ENCODE peak calls at places on chromosomes 5 and 9, in five cellular contexts. J is uterus, T is mammary epithelial cell, Z is sigmoid colon, F is cardiac muscle cell. B is an unnamed sample. For H3K27me3, the result is how much of the 10 kb centered on the place peaks cover.

GRCh38 chr9:108443741-108444140 is 412.0 kb downstream of the ACTL7B start:
- DNase-seq in J (no peak), T (peak), Z (no peak), F (no peak), B (no peak)

GRCh38 chr5:38453506-38453905 is 102.9 kb downstream of the LIFR start:
- DNase-seq in J (no peak), T (no peak), Z (no peak), F (no peak), B (no peak)

GRCh38 chr9:35905912-35906679 is at the start of gene HRCT1:
- DNase-seq in J (peak), T (peak), Z (peak), F (no peak), B (peak)

GRCh38 chr5:108101105-108101504 is 280.8 kb downstream of the FBXL17 start:
- DNase-seq in J (no peak), T (no peak), Z (no peak), F (no peak), B (no peak)

GRCh38 chr9:126665696-126666035 is 51.9 kb downstream of the LMX1B start:
- DNase-seq in J (no peak), T (no peak), Z (no peak), F (no peak), B (no peak)

GRCh38 chr5:140311011-140311467 is 8.1 kb upstream of the PFDN1 start:
- DNase-seq in J (no peak), T (peak), Z (no peak), F (no peak), B (no peak)

GRCh38 chr5:451587-452458 is 8.8 kb downstream of the EXOC3 start:
- DNase-seq in J (no peak), T (no peak), Z (no peak), F (no peak), B (no peak)

GRCh38 chr5:124310453-124310852 is 436.0 kb downstream of the ZNF608 start:
- DNase-seq in J (no peak), T (no peak), Z (no peak), F (no peak), B (no peak)

GRCh38 chr5:139668064-139668880 is 20.1 kb downstream of the CXXC5 start:
- DNase-seq in J (peak), T (peak), Z (no peak), F (no peak), B (peak)

GRCh38 chr5:180603076-180603591 is 11.8 kb upstream of the SCGB3A1 start:
- DNase-seq in J (no peak), T (no peak), Z (peak), F (no peak), B (no peak)

GRCh38 chr9:28234133-28234898 is 661.0 kb upstream of the C9orf72 start:
- DNase-seq in J (no peak), T (no peak), Z (no peak), F (no peak), B (no peak)

GRCh38 chr9:4921449-4921848 is 63.6 kb upstream of the JAK2 start:
- DNase-seq in J (no peak), T (no peak), Z (no peak), F (no peak), B (no peak)

GRCh38 chr9:84397151-84397728 is 56.7 kb upstream of the SLC28A3 start:
- DNase-seq in J (peak), T (peak), Z (peak), F (peak), B (peak)

GRCh38 chr9:636931-637591 is 204.4 kb upstream of the DMRT1 start:
- DNase-seq in J (no peak), T (no peak), Z (no peak), F (no peak), B (no peak)

GRCh38 chr9:126411225-126411947 is 84.8 kb downstream of the MVB12B start:
- DNase-seq in J (no peak), T (peak), Z (no peak), F (no peak), B (no peak)

GRCh38 chr9:105233836-105234235 is 10.6 kb upstream of the SLC44A1 start:
- DNase-seq in J (no peak), T (no peak), Z (no peak), F (no peak), B (no peak)

GRCh38 chr5:181219262-181220177 is 3.6 kb upstream of the TRIM41 start:
- DNase-seq in J (no peak), T (no peak), Z (no peak), F (no peak), B (no peak)

GRCh38 chr9:114486205-114486963 is 18.9 kb downstream of the WHRN start:
- DNase-seq in J (no peak), T (peak), Z (no peak), F (no peak), B (no peak)

GRCh38 chr5:108379722-108380530 is 2.0 kb downstream of the FBXL17 start:
- DNase-seq in J (no peak), T (no peak), Z (no peak), F (peak), B (no peak)

DNA sequence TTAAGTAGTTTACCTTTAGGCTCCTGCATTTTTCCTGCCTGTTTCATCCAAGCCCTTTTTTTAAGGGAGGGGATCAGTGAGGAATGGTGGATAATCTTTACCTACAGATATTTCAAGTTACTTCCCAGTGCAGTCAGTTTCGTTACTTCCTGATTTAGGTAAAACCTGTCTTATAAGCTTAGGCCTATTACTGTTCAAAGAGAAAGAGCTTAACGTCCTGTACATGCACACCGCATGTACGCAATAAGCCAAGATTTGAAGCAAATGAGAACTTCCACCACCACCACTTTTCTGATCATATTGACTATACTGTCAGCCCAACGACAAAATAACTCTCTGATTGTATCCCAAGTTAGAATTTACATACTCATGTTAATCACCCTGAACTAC is 5.2 kb downstream of the NFIB start:
- DNase-seq in J (no peak), T (peak), Z (no peak), F (no peak), B (no peak)
- H3K27ac ChIP-seq in J (no peak), T (peak), Z (no peak), F (no peak), B (peak)

GRCh38 chr9:71393011-71393410 is 271.6 kb upstream of the TRPM3 start:
- DNase-seq in J (no peak), T (no peak), Z (no peak), F (no peak), B (no peak)
- TF ChIP-seq CTCF in J (no peak), T (no peak), Z (no peak), F (no peak), B (no peak)

DNA sequence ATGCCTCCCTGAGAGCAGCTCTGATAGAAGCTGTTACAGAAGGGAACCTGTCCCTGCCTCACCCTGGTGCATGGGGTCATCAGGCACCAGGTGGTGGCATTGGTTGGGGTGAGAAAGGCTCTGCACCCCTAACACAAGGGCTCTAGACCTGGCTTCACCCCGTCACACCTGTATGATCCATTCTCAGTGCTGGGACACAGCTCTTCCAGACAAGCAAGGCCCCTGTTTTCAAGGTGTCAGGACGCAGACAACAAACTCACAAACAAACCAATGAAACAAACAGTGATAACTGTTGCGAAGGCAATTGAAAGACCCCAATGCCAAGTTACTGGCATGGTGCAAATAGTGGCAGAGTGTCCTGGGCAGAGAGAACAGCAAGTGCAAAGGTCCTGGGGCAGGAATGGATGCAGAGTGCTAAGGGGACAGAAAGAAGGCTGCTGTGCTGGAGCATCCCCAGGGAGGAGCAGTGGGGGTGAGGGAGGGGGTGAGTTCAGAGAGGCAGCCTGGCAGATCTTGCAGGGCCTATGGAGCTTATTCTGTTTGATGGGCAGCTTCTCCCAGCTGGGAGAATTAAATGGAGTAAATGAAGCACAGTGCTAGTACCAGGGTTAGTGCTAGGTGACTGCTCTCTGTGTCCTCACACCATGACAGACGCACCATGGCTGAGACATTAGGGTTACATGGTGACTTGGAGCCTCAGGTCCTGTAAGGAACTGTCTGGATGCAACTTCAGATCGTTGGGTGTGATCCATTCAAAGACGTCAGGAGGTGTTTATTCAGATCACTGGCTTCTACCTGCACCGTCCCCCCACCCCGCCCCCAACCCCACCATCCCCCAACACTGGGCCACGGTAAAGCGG is 67.9 kb upstream of the UNC5A start:
- DNase-seq in J (no peak), T (no peak), Z (no peak), F (no peak), B (no peak)
- H3K27me3 ChIP-seq in J (under half), T (under half), Z (under half), F (under half), B (half or more)

GRCh38 chr5:159849437-159850191 is 66.7 kb upstream of the ADRA1B start:
- DNase-seq in J (peak), T (peak), Z (peak), F (no peak), B (no peak)
- H3K27ac ChIP-seq in J (peak), T (peak), Z (no peak), F (no peak), B (no peak)

GRCh38 chr5:128494516-128494915 is 43.5 kb downstream of the FBN2 start:
- DNase-seq in J (no peak), T (no peak), Z (no peak), F (no peak), B (no peak)
- TF ChIP-seq CTCF in J (no peak), T (peak), Z (no peak), F (peak), B (no peak)